ENCODE peak calls at places on chromosomes 12 and 14, in eight cellular contexts. G, X, W, R, B, J, K and Z are unnamed samples.

GRCh38 chr14:94483729-94484275 is 7.8 kb upstream of the SERPINA9 start:
- DNase-seq in G (no peak), X (peak; percentile 75), W (peak; percentile 6), R (no peak), B (no peak), J (no peak), K (peak; percentile 48), Z (no peak)

GRCh38 chr14:79281244-79282199 is 929.8 kb downstream of the DIO2 start:
- DNase-seq in G (no peak), X (no peak), W (no peak), R (no peak), B (no peak), J (no peak), K (no peak), Z (no peak)

GRCh38 chr12:49422038-49422575 is 54.8 kb downstream of the SPATS2 start:
- DNase-seq in G (no peak), X (no peak), W (no peak), R (no peak), B (no peak), J (no peak), K (no peak), Z (no peak)

GRCh38 chr12:46888568-46888967 is 62.8 kb upstream of the SLC38A4 start:
- DNase-seq in G (no peak), X (no peak), W (no peak), R (no peak), B (no peak), J (no peak), K (no peak), Z (no peak)

GRCh38 chr12:39095636-39096330 is 190.4 kb upstream of the CPNE8 start:
- DNase-seq in G (no peak), X (no peak), W (no peak), R (no peak), B (no peak), J (no peak), K (no peak), Z (no peak)

GRCh38 chr14:95211721-95212504 is 54.6 kb upstream of the DICER1 start:
- DNase-seq in G (no peak), X (no peak), W (no peak), R (no peak), B (no peak), J (no peak), K (no peak), Z (no peak)

GRCh38 chr14:59249029-59249428 is 60.6 kb downstream of the DAAM1 start:
- DNase-seq in G (no peak), X (peak; percentile 19), W (no peak), R (no peak), B (no peak), J (no peak), K (no peak), Z (no peak)

GRCh38 chr14:95354834-95355233 is 35.1 kb upstream of the CLMN start:
- DNase-seq in G (no peak), X (no peak), W (no peak), R (no peak), B (no peak), J (no peak), K (no peak), Z (no peak)

GRCh38 chr12:91139981-91140659 is 28.8 kb upstream of the LUM start:
- DNase-seq in G (no peak), X (peak; percentile 93), W (peak; percentile 91), R (no peak), B (no peak), J (no peak), K (peak; percentile 85), Z (no peak)

GRCh38 chr14:88299865-88300264 is 23.2 kb downstream of the KCNK10 start:
- DNase-seq in G (no peak), X (no peak), W (no peak), R (no peak), B (no peak), J (peak; percentile 7), K (no peak), Z (no peak)

GRCh38 chr14:75982724-75983358 is 1.0 kb upstream of the TGFB3 start:
- DNase-seq in G (no peak), X (peak; percentile 65), W (peak; percentile 81), R (peak; percentile 74), B (no peak), J (peak; percentile 81), K (no peak), Z (no peak)

GRCh38 chr14:55170526-55170925 is 20.9 kb downstream of the DLGAP5 start:
- DNase-seq in G (no peak), X (peak; percentile 50), W (no peak), R (no peak), B (no peak), J (no peak), K (no peak), Z (no peak)

GRCh38 chr12:17020765-17021164 is 414.8 kb upstream of the LMO3 start:
- DNase-seq in G (no peak), X (no peak), W (no peak), R (no peak), B (no peak), J (no peak), K (no peak), Z (no peak)

GRCh38 chr12:121812921-121813896 is 9.4 kb downstream of the SETD1B start:
- DNase-seq in G (no peak), X (peak; percentile 36), W (peak; percentile 54), R (no peak), B (no peak), J (no peak), K (no peak), Z (no peak)

GRCh38 chr12:64723630-64724029 is 35.6 kb downstream of the GNS start:
- DNase-seq in G (no peak), X (no peak), W (no peak), R (no peak), B (no peak), J (no peak), K (no peak), Z (no peak)

GRCh38 chr12:116318738-116319050 is 41.2 kb upstream of the MED13L start:
- DNase-seq in G (peak; percentile 41), X (no peak), W (no peak), R (no peak), B (no peak), J (no peak), K (no peak), Z (no peak)

DNA sequence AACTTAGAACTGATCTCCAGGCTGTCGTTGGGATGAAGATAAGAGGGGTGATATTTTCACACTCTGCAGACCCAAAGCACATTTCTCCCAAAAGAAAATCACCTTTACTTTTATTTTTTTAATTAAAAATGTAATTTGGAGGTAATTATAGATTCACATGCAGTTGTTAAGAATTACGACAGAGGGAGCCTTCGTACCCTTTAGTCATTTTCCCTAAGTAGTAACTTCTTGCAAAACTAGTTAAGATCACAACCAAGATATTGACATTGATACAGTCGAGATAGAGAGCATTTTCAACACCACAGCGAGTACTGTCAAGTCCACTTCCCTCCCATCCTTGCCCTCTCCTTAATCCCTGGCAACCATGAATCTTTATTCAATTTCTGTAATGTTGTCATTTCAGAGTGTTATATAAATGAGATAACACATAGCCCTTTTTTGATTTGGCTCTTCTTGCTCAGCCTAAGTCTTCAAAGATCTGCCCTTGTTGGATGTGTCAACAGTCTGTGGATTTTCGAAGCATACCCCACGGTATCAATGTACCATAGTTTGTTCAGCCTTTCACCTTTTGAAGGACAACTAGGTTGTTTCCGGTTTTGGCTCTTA is 39.6 kb downstream of the DNAH10 start:
- DNase-seq in G (no peak), X (peak; percentile 49), W (peak; percentile 62), R (peak; percentile 32), B (no peak), J (no peak), K (peak; percentile 5), Z (no peak)
- TF ChIP-seq CTCF in G (no peak), X (peak; percentile 42), W (peak; percentile 37), R (peak; percentile 50), B (peak; percentile 39), J (no peak), K (peak; percentile 52), Z (peak; percentile 51)

GRCh38 chr14:77140937-77141591 is 527 bp downstream of the ZDHHC22 start:
- DNase-seq in G (no peak), X (peak; percentile 35), W (peak; percentile 51), R (peak; percentile 78), B (peak; percentile 66), J (no peak), K (peak; percentile 23), Z (no peak)

GRCh38 chr14:77142289-77142814 is 761 bp upstream of the ZDHHC22 start:
- DNase-seq in G (no peak), X (no peak), W (no peak), R (no peak), B (no peak), J (no peak), K (no peak), Z (peak; percentile 70)

GRCh38 chr14:77141592-77142288 is at the start of gene ZDHHC22:
- DNase-seq in G (no peak), X (no peak), W (peak; percentile 30), R (peak; percentile 36), B (peak; percentile 77), J (no peak), K (no peak), Z (peak; percentile 60)

GRCh38 chr14:77144412-77145115 is 3.0 kb upstream of the ZDHHC22 start:
- DNase-seq in G (no peak), X (no peak), W (no peak), R (no peak), B (no peak), J (no peak), K (no peak), Z (no peak)

GRCh38 chr14:77143071-77143470 is 1.5 kb upstream of the ZDHHC22 start:
- DNase-seq in G (no peak), X (no peak), W (no peak), R (no peak), B (no peak), J (no peak), K (no peak), Z (no peak)
- TF ChIP-seq CTCF in G (no peak), X (no peak), W (no peak), R (no peak), B (no peak), J (no peak), K (no peak), Z (no peak)

GRCh38 chr12:2733493-2734252 is 61.1 kb upstream of the FKBP4 start:
- DNase-seq in G (no peak), X (no peak), W (no peak), R (no peak), B (no peak), J (no peak), K (no peak), Z (no peak)
- TF ChIP-seq CTCF in G (no peak), X (no peak), W (no peak), R (no peak), B (no peak), J (no peak), K (no peak), Z (no peak)

DNA sequence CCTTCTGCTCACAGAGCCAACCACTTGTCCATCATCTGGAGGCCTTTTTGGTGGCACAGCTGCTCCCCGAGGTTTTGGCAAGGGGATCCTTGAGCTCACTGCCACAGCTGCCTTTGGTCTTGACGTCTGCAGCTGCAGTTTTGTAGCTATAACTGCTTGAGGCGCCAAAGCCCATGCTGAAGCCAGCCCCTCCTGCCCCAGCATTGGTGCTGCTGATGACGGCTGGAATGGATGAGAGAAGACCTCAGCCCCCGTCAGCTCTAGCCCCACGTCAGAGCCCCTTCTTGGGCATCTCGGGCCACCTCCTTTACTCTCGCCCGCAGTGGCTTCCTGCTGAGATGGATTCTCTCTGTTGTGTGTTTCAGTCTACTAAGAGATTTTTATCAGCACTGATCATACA is 12.3 kb upstream of the KRT74 start:
- DNase-seq in G (no peak), X (no peak), W (no peak), R (no peak), B (no peak), J (no peak), K (no peak), Z (no peak)
- TF ChIP-seq CTCF in G (no peak), X (no peak), W (no peak), R (no peak), B (no peak), J (no peak), K (no peak), Z (no peak)